ENCODE peak calls at places on chromosomes 12 and 14, in nine cellular contexts. O is EL, K is PC-3, L is Right ventricle myocardium superior, E is IMR-90, S is Peyer's patch, Z is KBM-7, W is neural crest cell, U is left cardiac atrium. C is an unnamed sample.

GRCh38 chr12:20883288-20883687 is 72.8 kb downstream of the SLCO1B3 start:
- DNase-seq in S (no peak), E (no peak), K (peak; percentile 67), W (no peak), Z (no peak), O (no peak), U (peak; percentile 22), L (no peak), C (peak; percentile 70)

GRCh38 chr12:102298022-102298421 is 100.4 kb upstream of the PMCH start:
- DNase-seq in W (no peak), K (no peak), O (peak; percentile 73), Z (no peak), E (peak; percentile 69), L (no peak), U (no peak), S (no peak), C (no peak)

GRCh38 chr14:23571701-23572523 is 4.3 kb upstream of the AP1G2 start:
- DNase-seq in O (no peak), W (no peak), Z (peak; percentile 48), L (no peak), U (no peak), K (no peak), S (no peak), E (no peak), C (no peak)

GRCh38 chr12:115147916-115148315 is 463.9 kb upstream of the TBX3 start:
- DNase-seq in U (no peak), Z (no peak), E (peak; percentile 11), W (no peak), K (no peak), S (no peak), O (no peak), L (no peak), C (no peak)

GRCh38 chr14:61891251-61891650 is 129.0 kb downstream of the SNAPC1 start:
- DNase-seq in O (peak; percentile 25), L (no peak), K (peak; percentile 84), Z (no peak), W (no peak), S (no peak), E (peak; percentile 32), U (no peak), C (no peak)

GRCh38 chr12:3698218-3698974 is 54.5 kb downstream of the CRACR2A start:
- DNase-seq in U (no peak), Z (no peak), E (peak; percentile 95), L (no peak), K (peak; percentile 80), S (no peak), W (no peak), O (peak; percentile 87), C (no peak)

GRCh38 chr14:81868172-81868571 is 334.5 kb upstream of the SEL1L start:
- DNase-seq in L (no peak), W (no peak), O (no peak), S (no peak), E (no peak), K (no peak), Z (no peak), U (no peak), C (no peak)

GRCh38 chr14:71555654-71556559 is 376.3 kb upstream of the RGS6 start:
- DNase-seq in O (peak; percentile 13), L (no peak), K (no peak), W (no peak), U (no peak), Z (peak; percentile 24), E (peak; percentile 43), S (no peak), C (no peak)

GRCh38 chr12:118880745-118881144 is 100.6 kb upstream of the SRRM4 start:
- DNase-seq in K (no peak), O (no peak), S (no peak), W (peak; percentile 35), Z (no peak), E (no peak), U (no peak), L (no peak), C (no peak)

GRCh38 chr12:46743471-46743870 is 82.3 kb downstream of the SLC38A4 start:
- DNase-seq in Z (no peak), U (no peak), K (no peak), O (peak; percentile 4), W (no peak), S (no peak), E (no peak), L (no peak), C (no peak)

GRCh38 chr12:64088431-64089349 is 133.4 kb downstream of the KICS2 start:
- DNase-seq in K (peak; percentile 98), Z (peak; percentile 89), E (peak; percentile 97), W (no peak), S (no peak), U (peak; percentile 62), O (peak; percentile 97), L (no peak), C (no peak)

GRCh38 chr14:104979758-104980591 is 1.8 kb upstream of the AHNAK2 start:
- DNase-seq in W (no peak), K (peak; percentile 82), L (peak; percentile 80), O (no peak), Z (no peak), S (peak; percentile 55), U (peak; percentile 72), E (peak; percentile 38), C (no peak)

GRCh38 chr14:94306047-94306978 is 13.2 kb upstream of the SERPINA10 start:
- DNase-seq in E (no peak), W (no peak), O (no peak), K (no peak), S (no peak), Z (no peak), L (no peak), U (no peak), C (no peak)

GRCh38 chr14:105087963-105088811 is 23.0 kb upstream of the GPR132 start:
- DNase-seq in W (peak; percentile 50), L (peak; percentile 74), K (peak; percentile 72), E (peak; percentile 74), U (peak; percentile 73), S (peak; percentile 52), O (peak; percentile 91), Z (no peak), C (no peak)

GRCh38 chr14:28754209-28754985 is 12.2 kb upstream of the FOXG1 start:
- DNase-seq in W (no peak), O (peak; percentile 49), Z (peak; percentile 71), U (no peak), K (peak; percentile 78), E (peak; percentile 48), S (no peak), L (no peak), C (no peak)

GRCh38 chr12:51643951-51644350 is 52.9 kb downstream of the SCN8A start:
- DNase-seq in S (no peak), O (no peak), W (no peak), Z (no peak), U (no peak), L (no peak), E (peak; percentile 28), K (no peak), C (no peak)

GRCh38 chr12:103768467-103769123 is 72.4 kb downstream of the NT5DC3 start:
- DNase-seq in O (no peak), K (peak; percentile 17), L (no peak), Z (no peak), S (no peak), U (no peak), W (no peak), E (no peak), C (no peak)

GRCh38 chr12:6847676-6848075 is 3.4 kb downstream of the CDCA3 start:
- DNase-seq in S (no peak), K (no peak), W (no peak), E (no peak), Z (no peak), U (no peak), O (no peak), L (no peak), C (no peak)

GRCh38 chr12:100268835-100269564 is 2.0 kb downstream of the SCYL2 start:
- DNase-seq in E (peak; percentile 15), Z (peak; percentile 29), K (peak; percentile 8), S (no peak), O (peak; percentile 11), U (no peak), L (no peak), W (no peak), C (no peak)

GRCh38 chr12:108234155-108234554 is 105.0 kb downstream of the CMKLR1 start:
- DNase-seq in S (no peak), E (no peak), L (no peak), K (no peak), U (no peak), Z (peak; percentile 9), W (no peak), O (no peak), C (peak; percentile 8)

GRCh38 chr14:75879031-75879430 is 102.8 kb downstream of the TGFB3 start:
- DNase-seq in O (peak; percentile 85), K (peak; percentile 91), E (peak; percentile 97), Z (peak; percentile 35), W (no peak), U (no peak), S (no peak), L (no peak), C (no peak)

GRCh38 chr14:76926521-76927251 is 100.5 kb downstream of the LRRC74A start:
- DNase-seq in L (peak; percentile 79), O (no peak), E (peak; percentile 58), K (no peak), S (no peak), W (no peak), Z (peak; percentile 66), U (peak; percentile 73), C (no peak)

GRCh38 chr14:58812050-58812690 is 174.4 kb downstream of the DACT1 start:
- DNase-seq in K (no peak), S (no peak), E (no peak), W (no peak), L (no peak), Z (no peak), U (no peak), O (no peak), C (no peak)

GRCh38 chr14:97180304-97181200 is 383.4 kb downstream of the VRK1 start:
- DNase-seq in W (no peak), Z (peak; percentile 8), E (no peak), L (no peak), S (no peak), U (no peak), O (no peak), K (peak; percentile 92), C (no peak)

GRCh38 chr14:22980672-22981089 is 1.7 kb downstream of the AJUBA start:
- DNase-seq in L (no peak), Z (peak; percentile 26), O (peak; percentile 88), U (peak; percentile 42), S (peak; percentile 73), K (peak; percentile 78), E (peak; percentile 32), W (no peak), C (no peak)

GRCh38 chr14:97757491-97757890 is 960.3 kb downstream of the VRK1 start:
- DNase-seq in U (no peak), S (no peak), K (no peak), W (no peak), E (no peak), L (no peak), Z (no peak), O (no peak), C (no peak)

GRCh38 chr14:95509512-95509911 is 6.9 kb downstream of the SYNE3 start:
- DNase-seq in E (no peak), O (no peak), L (no peak), U (no peak), S (no peak), K (no peak), W (no peak), Z (no peak), C (no peak)

GRCh38 chr14:106166232-106166631 is 639.8 kb downstream of the TMEM121 start:
- DNase-seq in W (no peak), U (no peak), L (no peak), O (no peak), Z (no peak), K (no peak), E (no peak), S (no peak), C (no peak)

GRCh38 chr12:69389836-69390235 is 30.3 kb downstream of the YEATS4 start:
- DNase-seq in L (no peak), S (no peak), E (peak; percentile 79), W (no peak), O (peak; percentile 72), Z (no peak), U (no peak), K (no peak), C (no peak)

GRCh38 chr14:104749111-104749649 is 3.8 kb upstream of the SIVA1 start:
- DNase-seq in U (no peak), W (no peak), E (peak; percentile 58), S (peak; percentile 85), O (peak; percentile 73), Z (no peak), L (peak; percentile 56), K (peak; percentile 70), C (no peak)

GRCh38 chr12:110174373-110174996 is 50.3 kb downstream of the IFT81 start:
- DNase-seq in K (no peak), U (no peak), S (no peak), W (no peak), L (no peak), O (no peak), E (no peak), Z (no peak), C (no peak)

C was measured in thoracic aorta.